ENCODE peak calls at places on chromosome 21, in four cellular contexts. H is transverse colon, Z is right lobe of liver, A is spleen. Q is an unnamed sample.

GRCh38 chr21:38077504-38077903 is 161.2 kb upstream of the KCNJ6 start:
- DNase-seq in Z (no peak), H (no peak), A (no peak), Q (no peak)

GRCh38 chr21:31372176-31372765 is 28.2 kb upstream of the TIAM1 start:
- DNase-seq in A (no peak), H (no peak), Z (no peak), Q (no peak)

GRCh38 chr21:18522181-18522771 is 118.7 kb upstream of the TMPRSS15 start:
- DNase-seq in Z (no peak), A (no peak), H (no peak), Q (no peak)

GRCh38 chr21:30638686-30639085 is 3.7 kb downstream of the KRTAP20-2 start:
- DNase-seq in H (no peak), Z (no peak), A (no peak), Q (no peak)

GRCh38 chr21:21045538-21045937 is 47.3 kb downstream of the NCAM2 start:
- DNase-seq in A (no peak), Z (no peak), H (no peak), Q (no peak)

GRCh38 chr21:34890724-34891609 is 158.1 kb downstream of the RUNX1 start:
- DNase-seq in Z (peak; percentile 37), H (peak; percentile 30), A (peak; percentile 87), Q (no peak)

GRCh38 chr21:46399129-46399528 is 59.6 kb upstream of the DIP2A start:
- DNase-seq in H (no peak), Z (no peak), A (no peak), Q (no peak)

GRCh38 chr21:15210235-15210678 is 145.5 kb upstream of the NRIP1 start:
- DNase-seq in A (peak; percentile 73), H (peak; percentile 39), Z (peak; percentile 89), Q (no peak)

GRCh38 chr21:30719401-30719800 is 824 bp upstream of the KRTAP21-3 start:
- DNase-seq in Z (no peak), H (no peak), A (no peak), Q (no peak)

GRCh38 chr21:28521932-28522826 is 470.5 kb downstream of the LTN1 start:
- DNase-seq in A (no peak), Z (no peak), H (no peak), Q (no peak)

GRCh38 chr21:31354604-31355443 is 10.8 kb upstream of the TIAM1 start:
- DNase-seq in Z (peak; percentile 35), H (peak; percentile 13), A (no peak), Q (peak; percentile 31)

GRCh38 chr21:43325968-43326367 is 101.0 kb downstream of the SIK1 start:
- DNase-seq in H (peak; percentile 55), Z (no peak), A (no peak), Q (no peak)

GRCh38 chr21:36193200-36193599 is 36.6 kb downstream of the DOP1B start:
- DNase-seq in H (no peak), A (no peak), Z (no peak), Q (no peak)

GRCh38 chr21:34157456-34158025 is 84.2 kb downstream of the MRPS6 start:
- DNase-seq in Z (no peak), A (no peak), H (no peak), Q (no peak)

GRCh38 chr21:43721939-43722338 is 3.0 kb downstream of the PDXK start:
- DNase-seq in A (no peak), Z (no peak), H (no peak), Q (no peak)

GRCh38 chr21:36431252-36431651 is 46.1 kb downstream of the CHAF1B start:
- DNase-seq in Z (no peak), A (no peak), H (no peak), Q (no peak)

GRCh38 chr21:35635261-35635660 is 425.1 kb downstream of the SETD4 start:
- DNase-seq in A (no peak), H (no peak), Z (no peak), Q (no peak)

GRCh38 chr21:31612889-31613785 is 46.4 kb upstream of the SOD1 start:
- DNase-seq in H (no peak), Z (no peak), A (no peak), Q (no peak)

GRCh38 chr21:46112731-46113215 is 14.9 kb downstream of the COL6A2 start:
- DNase-seq in H (peak; percentile 6), A (no peak), Z (peak; percentile 11), Q (peak; percentile 12)

GRCh38 chr21:36730291-36731281 is 31.7 kb downstream of the SIM2 start:
- DNase-seq in A (peak; percentile 63), Z (no peak), H (no peak), Q (no peak)

GRCh38 chr21:31732891-31733520 is 1.1 kb upstream of the SCAF4 start:
- DNase-seq in Z (peak; percentile 23), A (no peak), H (peak; percentile 20), Q (no peak)

GRCh38 chr21:37675202-37675801 is 241.0 kb downstream of the KCNJ6 start:
- DNase-seq in A (peak; percentile 87), Z (peak; percentile 63), H (peak; percentile 45), Q (peak; percentile 37)

GRCh38 chr21:26842300-26842699 is 2.9 kb downstream of the ADAMTS1 start:
- DNase-seq in H (no peak), Z (no peak), A (no peak), Q (no peak)

GRCh38 chr21:43716376-43717165 is 2.4 kb upstream of the PDXK start:
- DNase-seq in A (no peak), Z (no peak), H (peak; percentile 61), Q (no peak)

GRCh38 chr21:26079376-26079775 is 91.2 kb downstream of the APP start:
- DNase-seq in A (no peak), Z (no peak), H (no peak), Q (no peak)

GRCh38 chr21:24076179-24076578 is 1531.1 kb downstream of the MRPL39 start:
- DNase-seq in A (no peak), Z (no peak), H (no peak), Q (no peak)

GRCh38 chr21:35321322-35322200 is 272.5 kb upstream of the RUNX1 start:
- DNase-seq in H (no peak), A (no peak), Z (no peak), Q (no peak)

GRCh38 chr21:32021319-32022027 is 148.7 kb downstream of the HUNK start:
- DNase-seq in A (no peak), H (peak; percentile 54), Z (peak; percentile 44), Q (no peak)

GRCh38 chr21:14482165-14482564 is 64.0 kb downstream of the SAMSN1 start:
- DNase-seq in A (no peak), H (no peak), Z (no peak), Q (no peak)

GRCh38 chr21:46459356-46460112 is 843 bp downstream of the DIP2A start:
- DNase-seq in A (peak; percentile 83), Z (peak; percentile 51), H (peak; percentile 55), Q (peak; percentile 23)

GRCh38 chr21:17270234-17270633 is 242.6 kb upstream of the CXADR start:
- DNase-seq in H (no peak), A (no peak), Z (no peak), Q (no peak)

GRCh38 chr21:29524055-29524454 is 225.3 kb downstream of the BACH1 start:
- DNase-seq in A (no peak), Z (no peak), H (no peak), Q (no peak)

GRCh38 chr21:29529139-29529538 is 230.4 kb downstream of the BACH1 start:
- DNase-seq in Z (no peak), H (no peak), A (no peak), Q (no peak)

GRCh38 chr21:29521872-29522271 is 223.2 kb downstream of the BACH1 start:
- DNase-seq in A (no peak), Z (no peak), H (no peak), Q (no peak)

GRCh38 chr21:29523646-29524045 is 224.9 kb downstream of the BACH1 start:
- DNase-seq in Z (no peak), H (peak; percentile 12), A (no peak), Q (no peak)

GRCh38 chr21:29526545-29526944 is 227.8 kb downstream of the BACH1 start:
- DNase-seq in Z (no peak), A (no peak), H (no peak), Q (no peak)
- TF ChIP-seq CTCF in Z (no peak), A (no peak), H (no peak), Q (no peak)

GRCh38 chr21:44878053-44878982 is 4.8 kb upstream of the PTTG1IP start:
- DNase-seq in A (no peak), Z (peak; percentile 69), H (peak; percentile 39), Q (no peak)

GRCh38 chr21:44883250-44883649 is 9.8 kb upstream of the PTTG1IP start:
- DNase-seq in H (no peak), A (peak; percentile 77), Z (peak; percentile 19), Q (no peak)

GRCh38 chr21:44881586-44881939 is 8.1 kb upstream of the PTTG1IP start:
- DNase-seq in Z (peak; percentile 21), A (no peak), H (no peak), Q (no peak)

GRCh38 chr21:44884059-44884458 is 10.6 kb upstream of the PTTG1IP start:
- DNase-seq in A (no peak), H (no peak), Z (peak; percentile 24), Q (no peak)

GRCh38 chr21:44880762-44881585 is 7.5 kb upstream of the PTTG1IP start:
- DNase-seq in A (no peak), H (no peak), Z (peak; percentile 26), Q (no peak)
- TF ChIP-seq CTCF in A (no peak), H (no peak), Z (no peak), Q (no peak)

GRCh38 chr21:33026299-33026858 is 644 bp downstream of the OLIG2 start:
- DNase-seq in Z (no peak), H (no peak), A (no peak), Q (no peak)

GRCh38 chr21:33024278-33025103 is 1.2 kb upstream of the OLIG2 start:
- DNase-seq in Z (no peak), H (no peak), A (no peak), Q (no peak)

GRCh38 chr21:33025471-33026298 is at the start of gene OLIG2:
- DNase-seq in Z (no peak), H (no peak), A (no peak), Q (no peak)

GRCh38 chr21:33023574-33024277 is 2.0 kb upstream of the OLIG2 start:
- DNase-seq in A (no peak), Z (no peak), H (no peak), Q (no peak)

GRCh38 chr21:33025106-33025470 is 647 bp upstream of the OLIG2 start:
- DNase-seq in Z (no peak), H (no peak), A (no peak), Q (no peak)
- TF ChIP-seq CTCF in Z (no peak), H (no peak), A (no peak), Q (no peak)

GRCh38 chr21:39086547-39086946 is 96.7 kb downstream of the PSMG1 start:
- DNase-seq in H (no peak), Z (no peak), A (no peak), Q (no peak)

GRCh38 chr21:39087238-39087975 is 95.8 kb downstream of the PSMG1 start:
- DNase-seq in Z (no peak), H (no peak), A (no peak), Q (no peak)

GRCh38 chr21:39085843-39086415 is 97.3 kb downstream of the PSMG1 start:
- DNase-seq in A (no peak), Z (no peak), H (no peak), Q (no peak)

GRCh38 chr21:39087976-39088370 is 95.3 kb downstream of the PSMG1 start:
- DNase-seq in A (no peak), H (peak; percentile 34), Z (no peak), Q (no peak)

DNA sequence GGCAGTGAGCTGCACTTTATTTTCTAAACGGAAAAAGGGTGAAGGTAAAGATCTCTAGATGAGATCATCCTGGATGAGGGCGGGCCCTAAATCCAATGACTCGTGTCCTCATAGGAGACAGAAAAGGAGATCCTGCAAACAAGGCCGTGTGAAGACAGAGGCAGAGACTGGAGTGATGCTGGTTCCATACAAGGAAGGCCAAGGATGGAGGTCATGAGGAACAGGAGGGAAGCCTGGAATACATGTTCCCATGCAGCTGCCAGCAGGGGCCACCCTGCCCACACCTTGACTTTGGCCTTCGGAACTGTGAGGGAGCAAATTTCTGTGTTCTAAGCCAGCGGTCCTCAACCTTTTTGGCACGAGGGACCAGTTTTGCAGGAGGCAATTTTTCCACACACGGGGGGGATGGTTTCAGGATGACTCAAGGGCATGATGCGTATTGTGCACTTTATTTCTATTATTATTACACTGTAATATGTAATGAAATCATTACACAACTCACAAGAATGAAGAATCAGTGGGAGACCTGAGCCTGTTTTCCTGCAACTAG is 94.3 kb downstream of the PSMG1 start:
- DNase-seq in H (no peak), Z (no peak), A (peak; percentile 79), Q (no peak)
- TF ChIP-seq CTCF in H (no peak), Z (no peak), A (no peak), Q (no peak)